ENCODE peak calls at places on chromosome X, in four cellular contexts. F, L, S and K are unnamed samples.

GRCh38 chrX:134571831-134572230 is 86.4 kb downstream of the PLAC1 start:
- DNase-seq in L (no peak), F (no peak), S (no peak), K (no peak)

GRCh38 chrX:34300871-34301270 is 168.8 kb upstream of the FAM47A start:
- DNase-seq in F (no peak), S (peak; percentile 24), L (peak; percentile 42), K (peak; percentile 29)

GRCh38 chrX:131827935-131828334 is 195.2 kb upstream of the STK26 start:
- DNase-seq in L (peak; percentile 38), S (no peak), F (no peak), K (peak; percentile 62)

GRCh38 chrX:130772313-130773140 is 130.5 kb downstream of the ENOX2 start:
- DNase-seq in L (no peak), S (no peak), F (peak; percentile 36), K (no peak)

GRCh38 chrX:148380107-148380506 is 120.3 kb upstream of the AFF2 start:
- DNase-seq in F (no peak), L (no peak), S (no peak), K (peak; percentile 17)

GRCh38 chrX:119488749-119489148 is 20.5 kb downstream of the SLC25A5 start:
- DNase-seq in L (peak; percentile 23), S (peak; percentile 65), F (no peak), K (peak; percentile 52)

GRCh38 chrX:16348286-16348685 is 181.0 kb downstream of the MAGEB17 start:
- DNase-seq in S (no peak), L (no peak), F (no peak), K (no peak)

GRCh38 chrX:23901065-23901464 is 6.7 kb downstream of the APOO start:
- DNase-seq in S (no peak), L (no peak), F (no peak), K (no peak)

GRCh38 chrX:50967734-50968133 is 57.2 kb downstream of the BMP15 start:
- DNase-seq in L (no peak), F (no peak), S (no peak), K (no peak)

GRCh38 chrX:117985241-117985640 is 131.4 kb downstream of the KLHL13 start:
- DNase-seq in S (no peak), F (no peak), L (peak; percentile 22), K (peak; percentile 6)

GRCh38 chrX:135543924-135544323 is 23.5 kb downstream of the INTS6L start:
- DNase-seq in S (no peak), F (no peak), L (peak; percentile 4), K (peak; percentile 51)

GRCh38 chrX:24676403-24677024 is 17.2 kb upstream of the POLA1 start:
- DNase-seq in S (no peak), L (no peak), F (no peak), K (peak; percentile 11)

GRCh38 chrX:47608130-47608810 is 11.4 kb downstream of the SYN1 start:
- DNase-seq in S (no peak), F (no peak), L (no peak), K (no peak)

GRCh38 chrX:88135735-88136134 is 611.3 kb upstream of the CPXCR1 start:
- DNase-seq in S (no peak), F (no peak), L (no peak), K (no peak)

DNA sequence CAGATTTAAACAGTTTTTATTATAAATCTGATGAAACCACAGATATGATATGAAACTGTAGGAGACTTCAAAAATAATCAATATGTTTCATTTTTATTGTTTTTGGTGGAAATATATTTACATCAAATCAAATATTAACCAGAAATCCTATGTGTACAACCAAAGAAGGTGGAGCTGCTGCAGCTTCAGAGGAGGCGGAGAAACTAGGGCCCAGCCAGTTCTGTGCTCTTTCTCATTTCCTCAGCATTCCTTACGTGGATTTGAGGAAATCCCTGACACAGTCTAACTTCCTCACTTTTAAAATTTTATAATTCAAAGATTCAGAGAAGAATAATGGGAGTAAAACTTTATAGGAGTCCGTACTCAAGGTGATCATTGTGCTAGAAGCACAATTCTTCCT is 610.7 kb upstream of the CPXCR1 start:
- DNase-seq in L (no peak), F (no peak), S (no peak), K (no peak)
- TF ChIP-seq CTCF in L (no peak), F (no peak), S (no peak), K (no peak)

GRCh38 chrX:17831255-17831654 is 29.8 kb downstream of the RAI2 start:
- DNase-seq in L (no peak), F (no peak), S (no peak), K (no peak)
- TF ChIP-seq CTCF in L (no peak), F (no peak), S (no peak), K (no peak)

GRCh38 chrX:11678174-11678573 is 12.5 kb upstream of the ARHGAP6 start:
- DNase-seq in F (no peak), S (no peak), L (peak; percentile 3), K (no peak)
- TF ChIP-seq CTCF in F (peak; percentile 26), S (no peak), L (no peak), K (peak; percentile 21)

DNA sequence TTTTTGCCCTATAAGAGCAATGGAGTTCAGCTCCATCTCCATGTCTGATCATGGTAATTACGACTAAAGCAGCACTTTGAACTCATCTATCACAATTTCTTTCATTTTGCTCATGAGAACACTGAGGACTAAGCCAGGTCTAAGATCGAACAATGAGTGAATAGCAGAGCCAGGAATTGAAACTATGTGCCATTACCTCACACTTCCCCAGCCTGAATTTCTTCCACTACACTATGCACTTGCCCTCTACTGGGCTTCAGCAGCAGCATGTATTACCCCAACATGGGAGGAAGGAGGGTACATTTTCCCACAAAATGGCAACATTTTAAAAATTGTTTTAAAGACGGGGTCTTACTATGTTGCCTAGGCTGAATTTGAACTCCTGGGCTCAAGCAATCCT is 274.7 kb upstream of the FGF13 start:
- DNase-seq in L (no peak), F (no peak), S (no peak), K (no peak)
- TF ChIP-seq CTCF in L (no peak), F (no peak), S (no peak), K (no peak)

GRCh38 chrX:29903365-29903764 is 312.0 kb upstream of the MAGEB2 start:
- DNase-seq in S (no peak), F (no peak), L (no peak), K (no peak)
- TF ChIP-seq CTCF in S (no peak), F (peak; percentile 41), L (no peak), K (no peak)

GRCh38 chrX:68480969-68481368 is 17.9 kb upstream of the YIPF6 start:
- DNase-seq in F (no peak), S (no peak), L (no peak), K (no peak)
- TF ChIP-seq CTCF in F (no peak), S (no peak), L (no peak), K (no peak)

GRCh38 chrX:38332505-38332904 is 5.2 kb upstream of the RPGR start:
- DNase-seq in F (no peak), S (no peak), L (no peak), K (no peak)

GRCh38 chrX:38336538-38337240 is 9.4 kb upstream of the RPGR start:
- DNase-seq in L (no peak), F (no peak), S (no peak), K (no peak)

DNA sequence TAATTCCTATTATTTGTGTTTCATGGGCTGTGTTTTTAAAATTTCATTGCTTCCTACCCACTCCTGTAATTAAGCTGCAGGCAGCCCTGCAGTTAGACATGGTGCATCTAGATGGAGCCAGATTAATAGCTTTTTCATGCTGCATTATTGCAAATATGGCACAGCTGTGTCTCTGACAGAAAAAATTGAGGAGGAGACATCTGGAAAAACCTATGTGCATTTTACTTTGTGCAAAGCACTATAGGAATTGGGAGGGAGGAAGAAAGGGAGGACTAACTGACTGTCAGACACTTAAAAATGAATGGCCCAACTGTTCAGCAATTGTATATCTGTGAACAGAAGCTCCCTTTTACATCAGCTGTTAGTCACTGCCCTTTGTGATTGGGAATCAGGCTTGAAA is 8.1 kb upstream of the RPGR start:
- DNase-seq in F (no peak), S (no peak), L (no peak), K (no peak)
- TF ChIP-seq CTCF in F (no peak), S (no peak), L (no peak), K (no peak)

GRCh38 chrX:20205927-20206708 is 60.6 kb downstream of the RPS6KA3 start:
- DNase-seq in S (no peak), F (no peak), L (no peak), K (peak; percentile 4)
- TF ChIP-seq CTCF in S (no peak), F (no peak), L (no peak), K (no peak)